ENCODE peak calls at places on chromosomes 2 and 18, in nine cellular contexts. One of them, this sample, is unnamed. For H3K9me3, the result is how much of the 10 kb centered on the place peaks cover.

GRCh38 chr2:98568161-98568956 is 40.0 kb downstream of the COA5 start:
- DNase-seq in transverse colon: no peak
- DNase-seq in testis: no peak
- DNase-seq in tibial nerve: no peak
- DNase-seq in A549: no peak
- DNase-seq in Peyer's patch: no peak
- DNase-seq in adrenal gland: no peak
- DNase-seq in endothelial cell of umbilical vein: no peak
- DNase-seq in breast epithelium: no peak
- DNase-seq in this sample: no peak

GRCh38 chr2:105143467-105144127 is 97.9 kb upstream of the GPR45 start:
- DNase-seq in transverse colon: no peak
- DNase-seq in Peyer's patch: no peak
- DNase-seq in testis: no peak
- DNase-seq in adrenal gland: no peak
- DNase-seq in breast epithelium: peak
- DNase-seq in endothelial cell of umbilical vein: no peak
- DNase-seq in tibial nerve: no peak
- DNase-seq in A549: no peak
- DNase-seq in this sample: peak

GRCh38 chr2:196336715-196337617 is 165.6 kb upstream of the STK17B start:
- DNase-seq in tibial nerve: no peak
- DNase-seq in Peyer's patch: no peak
- DNase-seq in adrenal gland: no peak
- DNase-seq in breast epithelium: no peak
- DNase-seq in A549: peak
- DNase-seq in transverse colon: peak
- DNase-seq in testis: no peak
- DNase-seq in endothelial cell of umbilical vein: peak
- DNase-seq in this sample: no peak

GRCh38 chr18:61832858-61833257 is 59.9 kb downstream of the RNF152 start:
- DNase-seq in tibial nerve: no peak
- DNase-seq in endothelial cell of umbilical vein: peak
- DNase-seq in Peyer's patch: no peak
- DNase-seq in adrenal gland: no peak
- DNase-seq in A549: no peak
- DNase-seq in testis: no peak
- DNase-seq in breast epithelium: no peak
- DNase-seq in transverse colon: no peak
- DNase-seq in this sample: no peak

GRCh38 chr2:47056875-47057731 is 98.0 kb downstream of the STPG4 start:
- DNase-seq in tibial nerve: no peak
- DNase-seq in adrenal gland: no peak
- DNase-seq in endothelial cell of umbilical vein: no peak
- DNase-seq in A549: no peak
- DNase-seq in breast epithelium: no peak
- DNase-seq in transverse colon: peak
- DNase-seq in testis: peak
- DNase-seq in Peyer's patch: no peak
- DNase-seq in this sample: peak

GRCh38 chr2:161166538-161167409 is 6.5 kb downstream of the TANK start:
- DNase-seq in Peyer's patch: no peak
- DNase-seq in endothelial cell of umbilical vein: no peak
- DNase-seq in tibial nerve: no peak
- DNase-seq in testis: no peak
- DNase-seq in A549: no peak
- DNase-seq in breast epithelium: no peak
- DNase-seq in transverse colon: no peak
- DNase-seq in adrenal gland: no peak
- DNase-seq in this sample: no peak

GRCh38 chr2:19854596-19855235 is 47.1 kb downstream of the TTC32 start:
- DNase-seq in breast epithelium: no peak
- DNase-seq in endothelial cell of umbilical vein: no peak
- DNase-seq in testis: no peak
- DNase-seq in adrenal gland: no peak
- DNase-seq in Peyer's patch: no peak
- DNase-seq in A549: no peak
- DNase-seq in transverse colon: no peak
- DNase-seq in tibial nerve: no peak
- DNase-seq in this sample: no peak

GRCh38 chr2:241913703-241914102 is 44.2 kb downstream of the RTP5 start:
- DNase-seq in Peyer's patch: no peak
- DNase-seq in transverse colon: no peak
- DNase-seq in testis: no peak
- DNase-seq in tibial nerve: no peak
- DNase-seq in endothelial cell of umbilical vein: no peak
- DNase-seq in breast epithelium: no peak
- DNase-seq in A549: no peak
- DNase-seq in adrenal gland: no peak
- DNase-seq in this sample: no peak

GRCh38 chr2:118089015-118089800 is 937 bp downstream of the INSIG2 start:
- DNase-seq in adrenal gland: peak
- DNase-seq in endothelial cell of umbilical vein: peak
- DNase-seq in transverse colon: peak
- DNase-seq in breast epithelium: no peak
- DNase-seq in testis: peak
- DNase-seq in Peyer's patch: peak
- DNase-seq in A549: peak
- DNase-seq in tibial nerve: no peak
- DNase-seq in this sample: peak

GRCh38 chr2:227378371-227378782 is 729 bp downstream of the TM4SF20 start:
- DNase-seq in Peyer's patch: no peak
- DNase-seq in breast epithelium: no peak
- DNase-seq in A549: peak
- DNase-seq in endothelial cell of umbilical vein: no peak
- DNase-seq in transverse colon: no peak
- DNase-seq in adrenal gland: no peak
- DNase-seq in tibial nerve: no peak
- DNase-seq in testis: no peak
- DNase-seq in this sample: no peak

GRCh38 chr2:119756837-119757236 is 2.9 kb upstream of the PTPN4 start:
- DNase-seq in tibial nerve: peak
- DNase-seq in Peyer's patch: no peak
- DNase-seq in endothelial cell of umbilical vein: peak
- DNase-seq in testis: peak
- DNase-seq in breast epithelium: no peak
- DNase-seq in adrenal gland: peak
- DNase-seq in transverse colon: peak
- DNase-seq in A549: no peak
- DNase-seq in this sample: peak

GRCh38 chr2:75432761-75433361 is 127.9 kb downstream of the EVA1A start:
- DNase-seq in endothelial cell of umbilical vein: no peak
- DNase-seq in breast epithelium: no peak
- DNase-seq in A549: no peak
- DNase-seq in transverse colon: no peak
- DNase-seq in adrenal gland: no peak
- DNase-seq in testis: no peak
- DNase-seq in tibial nerve: no peak
- DNase-seq in Peyer's patch: no peak
- DNase-seq in this sample: peak

GRCh38 chr2:190478572-190478971 is 56.0 kb downstream of the NEMP2 start:
- DNase-seq in testis: no peak
- DNase-seq in transverse colon: no peak
- DNase-seq in tibial nerve: no peak
- DNase-seq in Peyer's patch: no peak
- DNase-seq in breast epithelium: no peak
- DNase-seq in A549: no peak
- DNase-seq in adrenal gland: no peak
- DNase-seq in endothelial cell of umbilical vein: no peak
- DNase-seq in this sample: no peak

GRCh38 chr2:31642707-31643106 is 62.0 kb upstream of the SRD5A2 start:
- DNase-seq in testis: no peak
- DNase-seq in Peyer's patch: no peak
- DNase-seq in transverse colon: no peak
- DNase-seq in endothelial cell of umbilical vein: no peak
- DNase-seq in tibial nerve: no peak
- DNase-seq in breast epithelium: no peak
- DNase-seq in adrenal gland: no peak
- DNase-seq in A549: no peak
- DNase-seq in this sample: no peak

GRCh38 chr2:127220807-127221527 is 868 bp upstream of the CYP27C1 start:
- DNase-seq in adrenal gland: no peak
- DNase-seq in tibial nerve: no peak
- DNase-seq in Peyer's patch: no peak
- DNase-seq in breast epithelium: no peak
- DNase-seq in testis: no peak
- DNase-seq in endothelial cell of umbilical vein: no peak
- DNase-seq in transverse colon: no peak
- DNase-seq in A549: no peak
- DNase-seq in this sample: peak

GRCh38 chr18:59056706-59057492 is 82.8 kb upstream of the SEC11C start:
- DNase-seq in A549: peak
- DNase-seq in breast epithelium: peak
- DNase-seq in Peyer's patch: no peak
- DNase-seq in transverse colon: peak
- DNase-seq in adrenal gland: peak
- DNase-seq in tibial nerve: peak
- DNase-seq in testis: peak
- DNase-seq in endothelial cell of umbilical vein: peak
- DNase-seq in this sample: peak

GRCh38 chr18:70649683-70650082 is 360.8 kb downstream of the SOCS6 start:
- DNase-seq in endothelial cell of umbilical vein: no peak
- DNase-seq in tibial nerve: no peak
- DNase-seq in breast epithelium: no peak
- DNase-seq in adrenal gland: no peak
- DNase-seq in transverse colon: no peak
- DNase-seq in A549: no peak
- DNase-seq in Peyer's patch: no peak
- DNase-seq in testis: no peak
- DNase-seq in this sample: no peak
- H3K9me3 ChIP-seq in endothelial cell of umbilical vein: under half
- H3K9me3 ChIP-seq in tibial nerve: under half
- H3K9me3 ChIP-seq in breast epithelium: under half
- H3K9me3 ChIP-seq in adrenal gland: under half
- H3K9me3 ChIP-seq in transverse colon: under half
- H3K9me3 ChIP-seq in A549: under half
- H3K9me3 ChIP-seq in Peyer's patch: under half
- H3K9me3 ChIP-seq in testis: under half
- H3K9me3 ChIP-seq in this sample: under half

GRCh38 chr2:69013123-69013836 is at the start of gene ANTXR1:
- DNase-seq in endothelial cell of umbilical vein: peak
- DNase-seq in A549: peak
- DNase-seq in transverse colon: peak
- DNase-seq in Peyer's patch: peak
- DNase-seq in adrenal gland: peak
- DNase-seq in breast epithelium: peak
- DNase-seq in tibial nerve: no peak
- DNase-seq in testis: peak
- DNase-seq in this sample: peak
- TF ChIP-seq CTCF in endothelial cell of umbilical vein: no peak
- TF ChIP-seq CTCF in A549: no peak
- TF ChIP-seq CTCF in transverse colon: no peak
- TF ChIP-seq CTCF in Peyer's patch: no peak
- TF ChIP-seq CTCF in adrenal gland: no peak
- TF ChIP-seq CTCF in breast epithelium: no peak
- TF ChIP-seq CTCF in tibial nerve: peak
- TF ChIP-seq CTCF in testis: no peak
- TF ChIP-seq CTCF in this sample: no peak

DNA sequence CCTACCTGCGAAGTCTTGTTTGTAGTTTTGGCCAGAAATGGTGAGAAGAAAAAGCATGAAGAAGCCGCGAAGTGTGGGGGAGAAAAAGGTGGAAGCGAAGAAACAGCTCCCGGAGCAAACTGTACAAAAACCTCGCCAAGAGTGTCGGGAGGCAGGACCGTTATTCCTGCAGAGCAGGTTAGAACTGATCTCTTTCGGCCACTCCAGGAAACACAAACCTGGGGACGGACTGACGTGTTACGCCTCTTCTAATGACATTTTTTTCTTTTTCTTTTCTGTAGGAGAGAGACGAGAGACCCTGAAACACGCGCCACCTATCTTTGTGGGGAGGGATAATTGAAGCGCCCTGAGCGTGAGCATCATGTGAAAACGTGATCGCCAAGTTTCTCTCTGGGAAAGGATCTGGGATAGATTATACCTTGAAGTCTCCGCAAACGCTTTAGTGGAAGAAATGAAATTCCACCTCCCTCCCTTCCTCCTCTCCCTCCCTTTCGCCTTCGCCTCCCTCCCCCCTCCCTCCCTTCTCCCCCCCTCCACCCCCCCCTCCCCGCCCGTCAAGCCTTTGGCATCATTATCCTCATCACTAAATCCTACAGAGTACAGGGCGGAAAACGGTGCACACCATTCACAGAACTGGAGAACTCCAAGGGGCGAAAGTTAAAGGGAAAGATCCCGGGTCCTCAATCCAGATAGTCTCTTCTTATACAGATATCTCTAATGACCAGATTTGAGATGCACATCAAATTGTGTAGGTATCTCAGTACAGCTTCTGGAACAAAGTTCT is at the start of gene ZEB2:
- DNase-seq in transverse colon: peak
- DNase-seq in Peyer's patch: no peak
- DNase-seq in A549: peak
- DNase-seq in breast epithelium: peak
- DNase-seq in tibial nerve: no peak
- DNase-seq in testis: peak
- DNase-seq in endothelial cell of umbilical vein: peak
- DNase-seq in adrenal gland: peak
- DNase-seq in this sample: no peak
- TF ChIP-seq POLR2A in transverse colon: peak
- TF ChIP-seq POLR2A in Peyer's patch: no peak
- TF ChIP-seq POLR2A in A549: no peak
- TF ChIP-seq POLR2A in breast epithelium: peak
- TF ChIP-seq POLR2A in tibial nerve: peak
- TF ChIP-seq POLR2A in testis: peak
- TF ChIP-seq POLR2A in endothelial cell of umbilical vein: peak
- TF ChIP-seq POLR2A in adrenal gland: peak
- TF ChIP-seq POLR2A in this sample: no peak

GRCh38 chr2:22883054-22883453 is 501.9 kb upstream of the KLHL29 start:
- DNase-seq in adrenal gland: no peak
- DNase-seq in tibial nerve: no peak
- DNase-seq in Peyer's patch: no peak
- DNase-seq in endothelial cell of umbilical vein: no peak
- DNase-seq in transverse colon: no peak
- DNase-seq in A549: no peak
- DNase-seq in breast epithelium: no peak
- DNase-seq in testis: no peak
- DNase-seq in this sample: no peak

GRCh38 chr2:22885245-22885644 is 499.7 kb upstream of the KLHL29 start:
- DNase-seq in breast epithelium: no peak
- DNase-seq in endothelial cell of umbilical vein: no peak
- DNase-seq in A549: no peak
- DNase-seq in testis: no peak
- DNase-seq in Peyer's patch: no peak
- DNase-seq in adrenal gland: no peak
- DNase-seq in transverse colon: no peak
- DNase-seq in tibial nerve: no peak
- DNase-seq in this sample: no peak

GRCh38 chr2:22878094-22878493 is 506.9 kb upstream of the KLHL29 start:
- DNase-seq in Peyer's patch: no peak
- DNase-seq in tibial nerve: no peak
- DNase-seq in A549: no peak
- DNase-seq in transverse colon: no peak
- DNase-seq in testis: no peak
- DNase-seq in breast epithelium: no peak
- DNase-seq in adrenal gland: no peak
- DNase-seq in endothelial cell of umbilical vein: no peak
- DNase-seq in this sample: no peak

GRCh38 chr2:22879009-22879863 is 505.7 kb upstream of the KLHL29 start:
- DNase-seq in endothelial cell of umbilical vein: no peak
- DNase-seq in breast epithelium: no peak
- DNase-seq in tibial nerve: no peak
- DNase-seq in transverse colon: no peak
- DNase-seq in testis: no peak
- DNase-seq in adrenal gland: no peak
- DNase-seq in Peyer's patch: no peak
- DNase-seq in A549: no peak
- DNase-seq in this sample: no peak

GRCh38 chr2:22880161-22880560 is 504.8 kb upstream of the KLHL29 start:
- DNase-seq in breast epithelium: no peak
- DNase-seq in adrenal gland: no peak
- DNase-seq in transverse colon: no peak
- DNase-seq in A549: no peak
- DNase-seq in Peyer's patch: no peak
- DNase-seq in tibial nerve: no peak
- DNase-seq in testis: no peak
- DNase-seq in endothelial cell of umbilical vein: no peak
- DNase-seq in this sample: no peak
- H3K9me3 ChIP-seq in breast epithelium: under half
- H3K9me3 ChIP-seq in adrenal gland: under half
- H3K9me3 ChIP-seq in transverse colon: under half
- H3K9me3 ChIP-seq in A549: under half
- H3K9me3 ChIP-seq in Peyer's patch: under half
- H3K9me3 ChIP-seq in tibial nerve: under half
- H3K9me3 ChIP-seq in testis: under half
- H3K9me3 ChIP-seq in endothelial cell of umbilical vein: under half
- H3K9me3 ChIP-seq in this sample: under half